ENCODE peak calls at places on chromosomes 4 and X, in seven cellular contexts. One of them, this sample, is unnamed.

GRCh38 chr4:122229857-122230256 is 77.7 kb downstream of the BLTP1 start:
- DNase-seq in HCT116: no peak
- DNase-seq in NB4: no peak
- DNase-seq in A549: no peak
- DNase-seq in heart left ventricle: no peak
- DNase-seq in esophagus squamous epithelium: no peak
- DNase-seq in suprapubic skin: no peak
- DNase-seq in this sample: no peak

GRCh38 chr4:123102897-123103489 is 180.6 kb upstream of the NUDT6 start:
- DNase-seq in suprapubic skin: no peak
- DNase-seq in heart left ventricle: no peak
- DNase-seq in A549: peak
- DNase-seq in NB4: peak
- DNase-seq in esophagus squamous epithelium: no peak
- DNase-seq in HCT116: peak
- DNase-seq in this sample: no peak

GRCh38 chr4:160319221-160319867 is 1216.5 kb downstream of the RAPGEF2 start:
- DNase-seq in esophagus squamous epithelium: no peak
- DNase-seq in suprapubic skin: no peak
- DNase-seq in NB4: peak
- DNase-seq in HCT116: peak
- DNase-seq in heart left ventricle: no peak
- DNase-seq in A549: peak
- DNase-seq in this sample: peak

GRCh38 chr4:138898282-138898681 is 117.3 kb upstream of the NOCT start:
- DNase-seq in heart left ventricle: no peak
- DNase-seq in HCT116: no peak
- DNase-seq in suprapubic skin: no peak
- DNase-seq in esophagus squamous epithelium: no peak
- DNase-seq in NB4: no peak
- DNase-seq in A549: no peak
- DNase-seq in this sample: no peak

GRCh38 chr4:69977582-69977981 is 12.1 kb upstream of the CSN2 start:
- DNase-seq in HCT116: no peak
- DNase-seq in A549: no peak
- DNase-seq in esophagus squamous epithelium: no peak
- DNase-seq in suprapubic skin: no peak
- DNase-seq in NB4: no peak
- DNase-seq in heart left ventricle: no peak
- DNase-seq in this sample: no peak

GRCh38 chr4:124710253-124710849 is 2.2 kb downstream of the ANKRD50 start:
- DNase-seq in A549: no peak
- DNase-seq in HCT116: no peak
- DNase-seq in esophagus squamous epithelium: no peak
- DNase-seq in NB4: peak
- DNase-seq in suprapubic skin: no peak
- DNase-seq in heart left ventricle: no peak
- DNase-seq in this sample: no peak

GRCh38 chr4:8856835-8857590 is 14.6 kb downstream of the HMX1 start:
- DNase-seq in esophagus squamous epithelium: no peak
- DNase-seq in heart left ventricle: peak
- DNase-seq in NB4: peak
- DNase-seq in A549: no peak
- DNase-seq in suprapubic skin: no peak
- DNase-seq in HCT116: no peak
- DNase-seq in this sample: no peak

GRCh38 chr4:5758741-5759140 is 47.7 kb downstream of the EVC start:
- DNase-seq in esophagus squamous epithelium: no peak
- DNase-seq in NB4: no peak
- DNase-seq in A549: peak
- DNase-seq in heart left ventricle: no peak
- DNase-seq in suprapubic skin: no peak
- DNase-seq in HCT116: peak
- DNase-seq in this sample: peak

GRCh38 chr4:176635372-176636261 is 157.1 kb downstream of the VEGFC start:
- DNase-seq in NB4: peak
- DNase-seq in A549: peak
- DNase-seq in heart left ventricle: no peak
- DNase-seq in esophagus squamous epithelium: no peak
- DNase-seq in HCT116: no peak
- DNase-seq in suprapubic skin: no peak
- DNase-seq in this sample: peak

GRCh38 chrX:2785538-2785937 is 33.7 kb downstream of the XG start:
- DNase-seq in heart left ventricle: no peak
- DNase-seq in esophagus squamous epithelium: no peak
- DNase-seq in A549: no peak
- DNase-seq in NB4: no peak
- DNase-seq in HCT116: no peak
- DNase-seq in suprapubic skin: no peak
- DNase-seq in this sample: no peak

GRCh38 chr4:25361253-25361652 is 15.8 kb upstream of the ANAPC4 start:
- DNase-seq in heart left ventricle: no peak
- DNase-seq in A549: no peak
- DNase-seq in suprapubic skin: no peak
- DNase-seq in esophagus squamous epithelium: no peak
- DNase-seq in HCT116: no peak
- DNase-seq in NB4: peak
- DNase-seq in this sample: no peak

GRCh38 chrX:9829308-9830267 is 43.4 kb downstream of the SHROOM2 start:
- DNase-seq in HCT116: peak
- DNase-seq in NB4: no peak
- DNase-seq in suprapubic skin: no peak
- DNase-seq in A549: peak
- DNase-seq in esophagus squamous epithelium: no peak
- DNase-seq in heart left ventricle: no peak
- DNase-seq in this sample: peak

GRCh38 chrX:154372612-154373022 is 1.8 kb downstream of the FLNA start:
- DNase-seq in HCT116: no peak
- DNase-seq in esophagus squamous epithelium: no peak
- DNase-seq in NB4: peak
- DNase-seq in suprapubic skin: no peak
- DNase-seq in heart left ventricle: no peak
- DNase-seq in A549: peak
- DNase-seq in this sample: no peak

GRCh38 chrX:154376768-154377167 is 2.3 kb upstream of the EMD start:
- DNase-seq in NB4: no peak
- DNase-seq in heart left ventricle: no peak
- DNase-seq in esophagus squamous epithelium: no peak
- DNase-seq in HCT116: no peak
- DNase-seq in A549: no peak
- DNase-seq in suprapubic skin: no peak
- DNase-seq in this sample: no peak

GRCh38 chrX:154375156-154375504 is 696 bp upstream of the FLNA start:
- DNase-seq in esophagus squamous epithelium: no peak
- DNase-seq in NB4: no peak
- DNase-seq in heart left ventricle: no peak
- DNase-seq in HCT116: no peak
- DNase-seq in suprapubic skin: no peak
- DNase-seq in A549: no peak
- DNase-seq in this sample: no peak

GRCh38 chrX:154373340-154374306 is 811 bp downstream of the FLNA start:
- DNase-seq in NB4: peak
- DNase-seq in heart left ventricle: no peak
- DNase-seq in suprapubic skin: no peak
- DNase-seq in esophagus squamous epithelium: no peak
- DNase-seq in A549: peak
- DNase-seq in HCT116: peak
- DNase-seq in this sample: peak

DNA sequence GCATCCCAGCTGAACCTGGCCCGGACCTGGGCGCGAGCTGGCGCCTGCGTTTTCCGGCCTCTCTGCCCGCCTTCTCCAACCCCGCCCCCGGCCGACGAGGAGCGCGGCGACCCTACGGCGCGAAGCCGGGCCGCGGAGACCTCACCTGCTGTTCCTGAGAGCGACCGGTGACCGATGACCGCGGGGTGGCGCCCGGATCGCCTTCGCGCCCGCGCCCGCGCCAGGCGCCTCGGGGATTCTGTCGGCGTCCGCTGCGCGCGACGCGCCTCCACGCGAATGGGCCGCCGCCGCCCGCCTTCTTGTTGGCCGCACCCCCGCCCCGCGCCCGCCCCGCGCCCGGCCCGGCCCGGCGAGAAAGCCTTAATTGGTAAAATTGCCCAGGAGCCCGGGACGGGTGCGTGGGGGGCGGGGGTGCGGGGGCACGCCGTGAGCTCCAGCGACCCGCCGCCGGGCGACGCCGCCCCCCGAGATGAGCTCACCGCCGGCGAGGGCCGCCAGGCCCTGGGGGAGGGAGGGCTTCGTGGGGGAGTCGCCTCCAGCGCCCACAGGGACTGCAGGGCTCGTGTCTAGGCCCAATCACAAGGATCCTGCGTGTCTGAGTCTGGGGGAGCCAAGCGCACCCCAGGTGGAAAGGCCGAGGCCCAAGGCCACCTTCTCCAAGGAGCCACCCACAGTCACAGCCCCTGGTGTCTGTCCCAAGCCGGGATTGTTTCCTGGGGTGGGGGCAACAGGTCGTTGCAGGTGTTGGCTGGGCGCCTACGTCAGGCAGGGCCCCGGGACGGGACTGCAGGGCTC is at the start of gene FLNA:
- DNase-seq in suprapubic skin: no peak
- DNase-seq in heart left ventricle: no peak
- DNase-seq in esophagus squamous epithelium: no peak
- DNase-seq in A549: no peak
- DNase-seq in NB4: peak
- DNase-seq in HCT116: no peak
- DNase-seq in this sample: no peak
- TF ChIP-seq POLR2A in suprapubic skin: no peak
- TF ChIP-seq POLR2A in heart left ventricle: no peak
- TF ChIP-seq POLR2A in esophagus squamous epithelium: no peak
- TF ChIP-seq POLR2A in A549: peak
- TF ChIP-seq POLR2A in NB4: no peak
- TF ChIP-seq POLR2A in HCT116: no peak
- TF ChIP-seq POLR2A in this sample: no peak

DNA sequence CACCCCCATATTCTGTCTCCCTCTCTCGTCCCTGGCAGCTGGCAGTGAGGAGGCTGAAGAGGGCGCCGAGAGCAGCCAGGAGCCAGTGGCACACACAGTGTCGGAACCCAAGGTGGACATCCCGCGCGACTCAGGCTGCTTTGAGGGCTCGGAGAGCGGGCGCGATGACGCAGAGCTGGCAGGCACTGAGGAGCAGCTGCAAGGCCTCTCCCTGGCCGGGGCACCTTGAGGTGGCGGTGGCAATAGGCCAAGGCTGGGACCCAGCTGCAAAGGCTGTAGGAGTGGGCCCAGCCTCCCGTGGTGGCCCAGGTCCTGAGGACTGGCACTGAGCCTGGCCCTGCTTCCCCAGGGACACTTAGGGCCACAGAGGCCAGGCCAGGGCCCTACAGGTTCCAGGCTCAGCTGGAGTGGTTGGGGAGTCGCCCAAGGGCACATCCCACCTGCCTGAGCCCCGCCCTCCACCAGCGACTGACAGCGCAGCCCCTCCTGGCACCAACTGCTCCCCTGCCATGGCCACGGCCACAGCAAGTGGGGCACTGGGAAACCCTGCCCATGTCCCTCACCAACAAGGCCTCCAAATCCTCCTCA is 13.9 kb downstream of the SASH3 start:
- DNase-seq in NB4: no peak
- DNase-seq in A549: no peak
- DNase-seq in heart left ventricle: no peak
- DNase-seq in esophagus squamous epithelium: no peak
- DNase-seq in suprapubic skin: no peak
- DNase-seq in HCT116: no peak
- DNase-seq in this sample: no peak
- TF ChIP-seq POLR2A in NB4: no peak
- TF ChIP-seq POLR2A in A549: no peak
- TF ChIP-seq POLR2A in heart left ventricle: no peak
- TF ChIP-seq POLR2A in esophagus squamous epithelium: no peak
- TF ChIP-seq POLR2A in suprapubic skin: no peak
- TF ChIP-seq POLR2A in HCT116: no peak
- TF ChIP-seq POLR2A in this sample: no peak

DNA sequence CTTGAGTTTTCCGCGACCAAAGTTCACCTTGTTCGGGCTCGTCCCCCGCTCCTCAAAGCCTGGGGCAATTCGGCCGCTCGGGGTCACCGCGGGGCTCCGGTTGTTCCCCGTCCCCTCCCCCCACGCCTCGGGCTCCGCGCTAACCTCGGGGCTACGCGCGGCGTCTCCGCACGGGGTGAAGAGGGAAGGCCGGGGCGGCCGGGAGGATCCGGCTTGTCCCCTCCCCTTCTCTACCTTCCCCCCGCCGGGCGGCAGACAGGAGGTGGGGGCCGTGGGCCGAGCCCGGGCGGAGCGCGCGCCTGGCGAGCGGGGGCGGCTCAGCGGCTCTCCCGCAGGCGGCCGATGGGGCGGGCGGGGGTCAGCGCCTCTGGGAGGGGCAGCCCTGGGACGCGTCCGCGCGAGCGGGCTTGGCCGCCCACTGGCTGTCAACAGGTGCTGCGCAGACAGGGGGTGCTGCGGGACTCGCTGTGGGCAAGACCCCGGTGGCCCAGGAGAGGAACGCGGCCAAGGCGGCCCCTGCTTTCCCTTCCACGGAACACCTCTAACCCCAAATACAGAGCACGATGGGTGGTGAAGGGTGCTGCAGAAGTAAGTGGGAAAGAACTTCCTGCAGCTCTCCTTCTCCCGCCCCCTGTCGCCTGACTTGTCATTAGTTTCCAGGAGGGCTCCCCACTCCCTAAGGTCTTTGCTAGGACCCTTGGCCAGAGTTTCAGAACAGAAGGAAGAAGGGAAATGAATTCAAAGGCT is at the start of gene PDGFC:
- DNase-seq in HCT116: no peak
- DNase-seq in heart left ventricle: peak
- DNase-seq in suprapubic skin: peak
- DNase-seq in A549: peak
- DNase-seq in NB4: no peak
- DNase-seq in esophagus squamous epithelium: no peak
- DNase-seq in this sample: peak
- TF ChIP-seq POLR2A in HCT116: peak
- TF ChIP-seq POLR2A in heart left ventricle: no peak
- TF ChIP-seq POLR2A in suprapubic skin: peak
- TF ChIP-seq POLR2A in A549: no peak
- TF ChIP-seq POLR2A in NB4: no peak
- TF ChIP-seq POLR2A in esophagus squamous epithelium: no peak
- TF ChIP-seq POLR2A in this sample: no peak

GRCh38 chrX:16869393-16870094 is 618 bp downstream of the RBBP7 start:
- DNase-seq in HCT116: no peak
- DNase-seq in heart left ventricle: peak
- DNase-seq in suprapubic skin: no peak
- DNase-seq in A549: peak
- DNase-seq in NB4: peak
- DNase-seq in esophagus squamous epithelium: no peak
- DNase-seq in this sample: no peak

GRCh38 chrX:16870861-16871584 is 861 bp upstream of the RBBP7 start:
- DNase-seq in heart left ventricle: peak
- DNase-seq in HCT116: no peak
- DNase-seq in NB4: peak
- DNase-seq in A549: no peak
- DNase-seq in esophagus squamous epithelium: peak
- DNase-seq in suprapubic skin: no peak
- DNase-seq in this sample: no peak

GRCh38 chrX:16867947-16868346 is 2.2 kb downstream of the RBBP7 start:
- DNase-seq in heart left ventricle: no peak
- DNase-seq in esophagus squamous epithelium: no peak
- DNase-seq in A549: no peak
- DNase-seq in HCT116: no peak
- DNase-seq in NB4: peak
- DNase-seq in suprapubic skin: no peak
- DNase-seq in this sample: no peak

GRCh38 chrX:16868920-16869319 is 1.2 kb downstream of the RBBP7 start:
- DNase-seq in NB4: no peak
- DNase-seq in A549: no peak
- DNase-seq in HCT116: no peak
- DNase-seq in heart left ventricle: no peak
- DNase-seq in esophagus squamous epithelium: no peak
- DNase-seq in suprapubic skin: no peak
- DNase-seq in this sample: no peak

GRCh38 chrX:16870095-16870860 is at the start of gene RBBP7:
- DNase-seq in suprapubic skin: peak
- DNase-seq in NB4: peak
- DNase-seq in heart left ventricle: peak
- DNase-seq in A549: peak
- DNase-seq in HCT116: peak
- DNase-seq in esophagus squamous epithelium: peak
- DNase-seq in this sample: peak
- TF ChIP-seq POLR2A in suprapubic skin: peak
- TF ChIP-seq POLR2A in NB4: peak
- TF ChIP-seq POLR2A in heart left ventricle: no peak
- TF ChIP-seq POLR2A in A549: peak
- TF ChIP-seq POLR2A in HCT116: peak
- TF ChIP-seq POLR2A in esophagus squamous epithelium: peak
- TF ChIP-seq POLR2A in this sample: peak

This sample was measured in H54.